ENCODE peak calls at places on chromosome 12, in eight cellular contexts. U, L, A, T, W, O, E and Y are unnamed samples.

GRCh38 chr12:26748412-26748740 is 84.6 kb downstream of the ITPR2 start:
- DNase-seq in U (no peak), L (no peak), A (no peak), T (no peak), W (no peak), O (no peak), E (no peak), Y (no peak)

GRCh38 chr12:49328816-49329215 is 5.8 kb downstream of the TROAP start:
- DNase-seq in U (no peak), L (no peak), A (no peak), T (no peak), W (no peak), O (no peak), E (no peak), Y (no peak)

GRCh38 chr12:68940731-68941130 is 7.8 kb upstream of the CPM start:
- DNase-seq in U (no peak), L (no peak), A (no peak), T (no peak), W (no peak), O (no peak), E (no peak), Y (no peak)

GRCh38 chr12:122085571-122085970 is 7.0 kb downstream of the MLXIP start:
- DNase-seq in U (no peak), L (no peak), A (no peak), T (no peak), W (no peak), O (no peak), E (no peak), Y (no peak)

GRCh38 chr12:108129017-108129812 is at the start of gene WSCD2:
- DNase-seq in U (no peak), L (no peak), A (no peak), T (peak; percentile 13), W (no peak), O (peak; percentile 91), E (peak; percentile 21), Y (no peak)

GRCh38 chr12:27095346-27095745 is 13.0 kb upstream of the C12orf71 start:
- DNase-seq in U (no peak), L (no peak), A (no peak), T (no peak), W (no peak), O (peak; percentile 57), E (no peak), Y (no peak)

GRCh38 chr12:85755760-85756159 is 80.4 kb downstream of the RASSF9 start:
- DNase-seq in U (no peak), L (no peak), A (no peak), T (no peak), W (no peak), O (no peak), E (no peak), Y (no peak)

GRCh38 chr12:3381059-3382047 is 109.7 kb upstream of the PRMT8 start:
- DNase-seq in U (no peak), L (no peak), A (no peak), T (no peak), W (no peak), O (no peak), E (no peak), Y (no peak)

GRCh38 chr12:15163001-15163400 is 58.2 kb downstream of the RERG start:
- DNase-seq in U (no peak), L (no peak), A (no peak), T (no peak), W (no peak), O (no peak), E (no peak), Y (no peak)

GRCh38 chr12:94204647-94205247 is 56.4 kb downstream of the PLXNC1 start:
- DNase-seq in U (no peak), L (no peak), A (peak; percentile 13), T (no peak), W (no peak), O (no peak), E (no peak), Y (no peak)

GRCh38 chr12:21774358-21775129 is at the start of gene KCNJ8:
- DNase-seq in U (peak; percentile 20), L (no peak), A (no peak), T (no peak), W (no peak), O (peak; percentile 3), E (peak; percentile 36), Y (no peak)

GRCh38 chr12:87667378-87667777 is 361.8 kb downstream of the C12orf50 start:
- DNase-seq in U (no peak), L (no peak), A (no peak), T (no peak), W (no peak), O (peak; percentile 20), E (no peak), Y (no peak)